ENCODE peak calls at places on chromosomes 12 and 14, in ten cellular contexts. T, C, U, R, E, M, H, W, X and V are unnamed samples.

GRCh38 chr12:109069307-109070231 is 17.2 kb downstream of the USP30 start:
- DNase-seq in T (no peak), C (no peak), U (no peak), R (no peak), E (no peak), M (no peak), H (no peak), W (no peak), X (no peak), V (no peak)

GRCh38 chr12:66819587-66819986 is 140.7 kb upstream of the GRIP1 start:
- DNase-seq in T (no peak), C (no peak), U (no peak), R (peak; percentile 5), E (no peak), M (no peak), H (no peak), W (no peak), X (no peak), V (no peak)

GRCh38 chr12:27133022-27133590 is 50.7 kb upstream of the C12orf71 start:
- DNase-seq in T (no peak), C (no peak), U (no peak), R (no peak), E (no peak), M (no peak), H (no peak), W (no peak), X (no peak), V (no peak)

GRCh38 chr12:22333186-22333745 is 1.2 kb downstream of the ST8SIA1 start:
- DNase-seq in T (no peak), C (no peak), U (no peak), R (peak; percentile 68), E (no peak), M (no peak), H (no peak), W (peak; percentile 20), X (no peak), V (no peak)

GRCh38 chr14:72917420-72917819 is 8.8 kb upstream of the DCAF4 start:
- DNase-seq in T (no peak), C (no peak), U (no peak), R (no peak), E (no peak), M (no peak), H (no peak), W (no peak), X (no peak), V (no peak)

GRCh38 chr14:72869407-72870329 is 24.2 kb downstream of the DPF3 start:
- DNase-seq in T (no peak), C (no peak), U (no peak), R (no peak), E (no peak), M (no peak), H (no peak), W (no peak), X (no peak), V (no peak)

GRCh38 chr12:3496964-3497363 is 6.0 kb downstream of the PRMT8 start:
- DNase-seq in T (no peak), C (no peak), U (peak; percentile 76), R (no peak), E (peak; percentile 19), M (no peak), H (no peak), W (no peak), X (peak; percentile 16), V (no peak)

GRCh38 chr12:116389990-116390655 is 112.6 kb upstream of the MED13L start:
- DNase-seq in T (peak; percentile 75), C (no peak), U (no peak), R (peak; percentile 93), E (peak; percentile 73), M (no peak), H (no peak), W (peak; percentile 85), X (peak; percentile 31), V (no peak)

GRCh38 chr14:37650356-37651037 is 55.1 kb downstream of the TTC6 start:
- DNase-seq in T (no peak), C (peak; percentile 21), U (peak; percentile 39), R (peak; percentile 2), E (no peak), M (no peak), H (no peak), W (no peak), X (no peak), V (no peak)

GRCh38 chr12:32824596-32824995 is 68.9 kb upstream of the YARS2 start:
- DNase-seq in T (no peak), C (no peak), U (no peak), R (no peak), E (no peak), M (no peak), H (no peak), W (no peak), X (no peak), V (no peak)

GRCh38 chr12:53844989-53845836 is 93.4 kb upstream of the HOXC13 start:
- DNase-seq in T (peak; percentile 25), C (no peak), U (no peak), R (peak; percentile 39), E (peak; percentile 72), M (no peak), H (no peak), W (no peak), X (no peak), V (no peak)

GRCh38 chr12:6062427-6063378 is 61.8 kb downstream of the VWF start:
- DNase-seq in T (peak; percentile 45), C (peak; percentile 49), U (peak; percentile 49), R (no peak), E (peak; percentile 59), M (peak; percentile 41), H (no peak), W (peak; percentile 21), X (no peak), V (no peak)

GRCh38 chr12:124548854-124549378 is 18.5 kb downstream of the NCOR2 start:
- DNase-seq in T (peak; percentile 73), C (no peak), U (no peak), R (peak; percentile 93), E (no peak), M (no peak), H (no peak), W (peak; percentile 67), X (no peak), V (no peak)

GRCh38 chr14:94581127-94581999 is at the start of gene SERPINA5:
- DNase-seq in T (no peak), C (no peak), U (no peak), R (peak; percentile 45), E (no peak), M (no peak), H (no peak), W (no peak), X (no peak), V (no peak)

GRCh38 chr12:6234906-6235305 is 34.7 kb downstream of the CD9 start:
- DNase-seq in T (no peak), C (no peak), U (no peak), R (no peak), E (no peak), M (no peak), H (no peak), W (no peak), X (no peak), V (no peak)

GRCh38 chr12:90333384-90333783 is 621.6 kb downstream of the CCER1 start:
- DNase-seq in T (no peak), C (no peak), U (no peak), R (no peak), E (no peak), M (no peak), H (no peak), W (no peak), X (no peak), V (no peak)

GRCh38 chr14:33657478-33657877 is 293.4 kb downstream of the EGLN3 start:
- DNase-seq in T (no peak), C (no peak), U (no peak), R (no peak), E (no peak), M (no peak), H (no peak), W (no peak), X (no peak), V (no peak)